ENCODE peak calls at places on chromosomes 4 and X, in four cellular contexts. One of them, this sample, is unnamed.

GRCh38 chrX:17377047-17377692 is 2.2 kb downstream of the NHS start:
- DNase-seq in DND-41: no peak
- DNase-seq in hypothalamus: no peak
- DNase-seq in lower leg skin: no peak
- DNase-seq in this sample: peak

GRCh38 chrX:37349131-37350033 is at the start of gene PRRG1:
- DNase-seq in DND-41: no peak
- DNase-seq in hypothalamus: peak
- DNase-seq in lower leg skin: peak
- DNase-seq in this sample: peak

GRCh38 chrX:133849676-133850075 is 135.7 kb downstream of the GPC3 start:
- DNase-seq in DND-41: no peak
- DNase-seq in hypothalamus: no peak
- DNase-seq in lower leg skin: no peak
- DNase-seq in this sample: no peak

GRCh38 chr4:125736057-125736456 is 421.3 kb downstream of the FAT4 start:
- DNase-seq in DND-41: no peak
- DNase-seq in hypothalamus: no peak
- DNase-seq in lower leg skin: no peak
- DNase-seq in this sample: no peak

GRCh38 chrX:46912673-46913491 is 661 bp downstream of the JADE3 start:
- DNase-seq in DND-41: peak
- DNase-seq in hypothalamus: no peak
- DNase-seq in lower leg skin: no peak
- DNase-seq in this sample: peak

GRCh38 chr4:3308691-3309090 is 15.9 kb downstream of the RGS12 start:
- DNase-seq in DND-41: no peak
- DNase-seq in hypothalamus: no peak
- DNase-seq in lower leg skin: peak
- DNase-seq in this sample: no peak

GRCh38 chr4:81786063-81786763 is 314.5 kb upstream of the RASGEF1B start:
- DNase-seq in DND-41: no peak
- DNase-seq in hypothalamus: peak
- DNase-seq in lower leg skin: no peak
- DNase-seq in this sample: no peak

GRCh38 chrX:145820825-145821224 is 3.2 kb downstream of the SLITRK2 start:
- DNase-seq in DND-41: no peak
- DNase-seq in hypothalamus: no peak
- DNase-seq in lower leg skin: no peak
- DNase-seq in this sample: no peak

GRCh38 chr4:170978990-170979389 is 834.2 kb upstream of the GALNTL6 start:
- DNase-seq in DND-41: no peak
- DNase-seq in hypothalamus: no peak
- DNase-seq in lower leg skin: no peak
- DNase-seq in this sample: no peak

GRCh38 chr4:60723796-60724195 is 476.3 kb upstream of the ADGRL3 start:
- DNase-seq in DND-41: no peak
- DNase-seq in hypothalamus: no peak
- DNase-seq in lower leg skin: no peak
- DNase-seq in this sample: no peak

GRCh38 chrX:119482497-119483480 is 14.5 kb downstream of the SLC25A5 start:
- DNase-seq in DND-41: no peak
- DNase-seq in hypothalamus: peak
- DNase-seq in lower leg skin: peak
- DNase-seq in this sample: peak

GRCh38 chr4:61760820-61761219 is 560.7 kb downstream of the ADGRL3 start:
- DNase-seq in DND-41: no peak
- DNase-seq in hypothalamus: no peak
- DNase-seq in lower leg skin: no peak
- DNase-seq in this sample: no peak

GRCh38 chrX:103792916-103793540 is 16.4 kb downstream of the PLP1 start:
- DNase-seq in DND-41: no peak
- DNase-seq in hypothalamus: no peak
- DNase-seq in lower leg skin: no peak
- DNase-seq in this sample: no peak

GRCh38 chr4:5554376-5554775 is 154.0 kb downstream of the EVC2 start:
- DNase-seq in DND-41: no peak
- DNase-seq in hypothalamus: no peak
- DNase-seq in lower leg skin: peak
- DNase-seq in this sample: no peak

GRCh38 chrX:150569155-150569477 is 695 bp downstream of the MTM1 start:
- DNase-seq in DND-41: peak
- DNase-seq in hypothalamus: no peak
- DNase-seq in lower leg skin: no peak
- DNase-seq in this sample: no peak

GRCh38 chrX:107272431-107272921 is 66.1 kb downstream of the DNAAF6 start:
- DNase-seq in DND-41: no peak
- DNase-seq in hypothalamus: no peak
- DNase-seq in lower leg skin: no peak
- DNase-seq in this sample: no peak

GRCh38 chrX:98795636-98796035 is 1614.4 kb downstream of the PCDH19 start:
- DNase-seq in DND-41: no peak
- DNase-seq in hypothalamus: no peak
- DNase-seq in lower leg skin: no peak
- DNase-seq in this sample: no peak

GRCh38 chrX:109537324-109537665 is 651 bp downstream of the NXT2 start:
- DNase-seq in DND-41: no peak
- DNase-seq in hypothalamus: no peak
- DNase-seq in lower leg skin: peak
- DNase-seq in this sample: no peak

GRCh38 chrX:115582035-115582870 is 21.3 kb downstream of the PLS3 start:
- DNase-seq in DND-41: no peak
- DNase-seq in hypothalamus: no peak
- DNase-seq in lower leg skin: no peak
- DNase-seq in this sample: no peak

GRCh38 chr4:7332216-7333023 is 102.3 kb downstream of the PSAPL1 start:
- DNase-seq in DND-41: no peak
- DNase-seq in hypothalamus: no peak
- DNase-seq in lower leg skin: no peak
- DNase-seq in this sample: peak

GRCh38 chrX:121114691-121115090 is 67.3 kb downstream of the GLUD2 start:
- DNase-seq in DND-41: no peak
- DNase-seq in hypothalamus: no peak
- DNase-seq in lower leg skin: no peak
- DNase-seq in this sample: no peak

GRCh38 chrX:63922221-63922620 is 137.2 kb upstream of the ARHGEF9 start:
- DNase-seq in DND-41: no peak
- DNase-seq in hypothalamus: no peak
- DNase-seq in lower leg skin: no peak
- DNase-seq in this sample: no peak

GRCh38 chrX:104195489-104196084 is 29.3 kb downstream of the FAM199X start:
- DNase-seq in DND-41: peak
- DNase-seq in hypothalamus: no peak
- DNase-seq in lower leg skin: no peak
- DNase-seq in this sample: no peak

GRCh38 chrX:68299923-68300322 is 133.4 kb downstream of the OPHN1 start:
- DNase-seq in DND-41: no peak
- DNase-seq in hypothalamus: no peak
- DNase-seq in lower leg skin: no peak
- DNase-seq in this sample: no peak

GRCh38 chr4:101102114-101102752 is 245.1 kb downstream of the PPP3CA start:
- DNase-seq in DND-41: no peak
- DNase-seq in hypothalamus: peak
- DNase-seq in lower leg skin: peak
- DNase-seq in this sample: peak

GRCh38 chr4:108114503-108114902 is 54.2 kb downstream of the LEF1 start:
- DNase-seq in DND-41: no peak
- DNase-seq in hypothalamus: no peak
- DNase-seq in lower leg skin: no peak
- DNase-seq in this sample: no peak

GRCh38 chrX:11329016-11329415 is 35.8 kb downstream of the AMELX start:
- DNase-seq in DND-41: no peak
- DNase-seq in hypothalamus: no peak
- DNase-seq in lower leg skin: no peak
- DNase-seq in this sample: no peak

GRCh38 chr4:173217727-173218126 is 49.1 kb downstream of the GALNT7 start:
- DNase-seq in DND-41: no peak
- DNase-seq in hypothalamus: no peak
- DNase-seq in lower leg skin: no peak
- DNase-seq in this sample: no peak

GRCh38 chrX:56762220-56762619 is 33.2 kb downstream of the NBDY start:
- DNase-seq in DND-41: no peak
- DNase-seq in hypothalamus: no peak
- DNase-seq in lower leg skin: no peak
- DNase-seq in this sample: no peak

GRCh38 chr4:16869594-16870245 is 28.7 kb downstream of the LDB2 start:
- DNase-seq in DND-41: no peak
- DNase-seq in hypothalamus: no peak
- DNase-seq in lower leg skin: no peak
- DNase-seq in this sample: no peak

GRCh38 chr4:48924416-48924815 is 17.8 kb upstream of the OCIAD2 start:
- DNase-seq in DND-41: no peak
- DNase-seq in hypothalamus: no peak
- DNase-seq in lower leg skin: no peak
- DNase-seq in this sample: no peak

GRCh38 chr4:8735236-8736082 is 136.2 kb downstream of the HMX1 start:
- DNase-seq in DND-41: no peak
- DNase-seq in hypothalamus: no peak
- DNase-seq in lower leg skin: peak
- DNase-seq in this sample: peak

GRCh38 chrX:83419030-83419792 is 88.9 kb upstream of the POU3F4 start:
- DNase-seq in DND-41: no peak
- DNase-seq in hypothalamus: no peak
- DNase-seq in lower leg skin: no peak
- DNase-seq in this sample: peak

GRCh38 chr4:140308366-140309123 is 64.9 kb upstream of the SCOC start:
- DNase-seq in DND-41: no peak
- DNase-seq in hypothalamus: no peak
- DNase-seq in lower leg skin: peak
- DNase-seq in this sample: peak

GRCh38 chr4:155802573-155802972 is 43.8 kb downstream of the GUCY1B1 start:
- DNase-seq in DND-41: no peak
- DNase-seq in hypothalamus: no peak
- DNase-seq in lower leg skin: no peak
- DNase-seq in this sample: no peak

GRCh38 chrX:133685806-133686205 is 270.5 kb upstream of the GPC4 start:
- DNase-seq in DND-41: peak
- DNase-seq in hypothalamus: no peak
- DNase-seq in lower leg skin: no peak
- DNase-seq in this sample: no peak

GRCh38 chr4:71553605-71554004 is 214.8 kb downstream of the SLC4A4 start:
- DNase-seq in DND-41: no peak
- DNase-seq in hypothalamus: no peak
- DNase-seq in lower leg skin: no peak
- DNase-seq in this sample: no peak

GRCh38 chrX:2664497-2664896 is 26.6 kb upstream of the CD99 start:
- DNase-seq in DND-41: no peak
- DNase-seq in hypothalamus: no peak
- DNase-seq in lower leg skin: no peak
- DNase-seq in this sample: peak

GRCh38 chr4:149964001-149964400 is 114.2 kb upstream of the DCLK2 start:
- DNase-seq in DND-41: no peak
- DNase-seq in hypothalamus: no peak
- DNase-seq in lower leg skin: no peak
- DNase-seq in this sample: no peak

GRCh38 chr4:1520145-1520661 is 114.0 kb upstream of the NKX1-1 start:
- DNase-seq in DND-41: no peak
- DNase-seq in hypothalamus: no peak
- DNase-seq in lower leg skin: no peak
- DNase-seq in this sample: peak